ENCODE peak calls at places on chromosome 6, in four cellular contexts. Y, Q, M and B are unnamed samples.

GRCh38 chr6:81166770-81167169 is 585.7 kb downstream of the TENT5A start:
- DNase-seq in Y (no peak), Q (no peak), M (no peak), B (no peak)

GRCh38 chr6:82951389-82951788 is 114.3 kb downstream of the UBE3D start:
- DNase-seq in Y (no peak), Q (no peak), M (no peak), B (no peak)

GRCh38 chr6:134990262-134990661 is 40.4 kb upstream of the ALDH8A1 start:
- DNase-seq in Y (no peak), Q (no peak), M (no peak), B (no peak)

GRCh38 chr6:24997186-24997585 is 61.4 kb upstream of the RIPOR2 start:
- DNase-seq in Y (no peak), Q (no peak), M (no peak), B (no peak)

GRCh38 chr6:31498748-31499147 is 803 bp downstream of the MICB start:
- DNase-seq in Y (no peak), Q (no peak), M (no peak), B (no peak)

GRCh38 chr6:16723833-16724232 is 37.4 kb downstream of the ATXN1 start:
- DNase-seq in Y (no peak), Q (no peak), M (no peak), B (no peak)

GRCh38 chr6:80029442-80029841 is 25.0 kb downstream of the TTK start:
- DNase-seq in Y (no peak), Q (no peak), M (no peak), B (no peak)

GRCh38 chr6:5099537-5099936 is 14.4 kb downstream of the PPP1R3G start:
- DNase-seq in Y (no peak), Q (no peak), M (no peak), B (no peak)

GRCh38 chr6:85975957-85976356 is 333.3 kb upstream of the SYNCRIP start:
- DNase-seq in Y (no peak), Q (no peak), M (no peak), B (no peak)

GRCh38 chr6:36387440-36388303 is at the start of gene ETV7:
- DNase-seq in Y (peak), Q (peak), M (peak), B (no peak)